ENCODE peak calls at places on chromosomes 12 and 14, in seven cellular contexts. One of them, this sample, is unnamed.

GRCh38 chr12:75784591-75784990 is 247.0 kb downstream of the PHLDA1 start:
- DNase-seq in mesendoderm: no peak
- DNase-seq in mesenchymal stem cell: peak
- DNase-seq in IMR-90: peak
- DNase-seq in neuronal stem cell: no peak
- DNase-seq in H9: no peak
- DNase-seq in H1: no peak
- DNase-seq in this sample: no peak

GRCh38 chr12:53735556-53735955 is 8.3 kb upstream of the CALCOCO1 start:
- DNase-seq in mesendoderm: no peak
- DNase-seq in mesenchymal stem cell: no peak
- DNase-seq in H9: no peak
- DNase-seq in H1: no peak
- DNase-seq in IMR-90: no peak
- DNase-seq in neuronal stem cell: no peak
- DNase-seq in this sample: no peak

GRCh38 chr14:99609245-99610117 is 5.5 kb upstream of the CCDC85C start:
- DNase-seq in mesenchymal stem cell: no peak
- DNase-seq in H9: no peak
- DNase-seq in mesendoderm: no peak
- DNase-seq in H1: no peak
- DNase-seq in IMR-90: peak
- DNase-seq in neuronal stem cell: no peak
- DNase-seq in this sample: no peak

GRCh38 chr14:68664225-68664681 is 128.6 kb downstream of the ZFP36L1 start:
- DNase-seq in mesenchymal stem cell: no peak
- DNase-seq in H9: no peak
- DNase-seq in neuronal stem cell: no peak
- DNase-seq in mesendoderm: no peak
- DNase-seq in H1: peak
- DNase-seq in IMR-90: peak
- DNase-seq in this sample: no peak

GRCh38 chr12:92928431-92928961 is 599 bp downstream of the EEA1 start:
- DNase-seq in mesenchymal stem cell: peak
- DNase-seq in H9: no peak
- DNase-seq in H1: peak
- DNase-seq in neuronal stem cell: no peak
- DNase-seq in IMR-90: no peak
- DNase-seq in mesendoderm: no peak
- DNase-seq in this sample: peak

GRCh38 chr12:66409195-66409871 is 107.0 kb downstream of the HELB start:
- DNase-seq in H1: peak
- DNase-seq in mesenchymal stem cell: peak
- DNase-seq in neuronal stem cell: peak
- DNase-seq in mesendoderm: peak
- DNase-seq in H9: peak
- DNase-seq in IMR-90: peak
- DNase-seq in this sample: peak

GRCh38 chr14:103008126-103008525 is 49.2 kb downstream of the CDC42BPB start:
- DNase-seq in IMR-90: no peak
- DNase-seq in mesendoderm: no peak
- DNase-seq in H1: no peak
- DNase-seq in mesenchymal stem cell: no peak
- DNase-seq in neuronal stem cell: no peak
- DNase-seq in H9: no peak
- DNase-seq in this sample: no peak

GRCh38 chr14:61557854-61558253 is 137.5 kb upstream of the HIF1A start:
- DNase-seq in H9: no peak
- DNase-seq in H1: no peak
- DNase-seq in mesenchymal stem cell: no peak
- DNase-seq in neuronal stem cell: no peak
- DNase-seq in IMR-90: no peak
- DNase-seq in mesendoderm: no peak
- DNase-seq in this sample: no peak

GRCh38 chr14:99876406-99876805 is 83.2 kb downstream of the EML1 start:
- DNase-seq in mesenchymal stem cell: no peak
- DNase-seq in H9: no peak
- DNase-seq in mesendoderm: no peak
- DNase-seq in H1: no peak
- DNase-seq in IMR-90: no peak
- DNase-seq in neuronal stem cell: no peak
- DNase-seq in this sample: no peak

GRCh38 chr14:75879031-75879430 is 102.8 kb downstream of the TGFB3 start:
- DNase-seq in mesenchymal stem cell: peak
- DNase-seq in IMR-90: peak
- DNase-seq in H9: no peak
- DNase-seq in neuronal stem cell: no peak
- DNase-seq in mesendoderm: no peak
- DNase-seq in H1: no peak
- DNase-seq in this sample: no peak

GRCh38 chr12:32821293-32822089 is 65.8 kb upstream of the YARS2 start:
- DNase-seq in IMR-90: no peak
- DNase-seq in neuronal stem cell: no peak
- DNase-seq in mesendoderm: no peak
- DNase-seq in H1: no peak
- DNase-seq in mesenchymal stem cell: peak
- DNase-seq in H9: no peak
- DNase-seq in this sample: peak

GRCh38 chr14:36747411-36748184 is 85.9 kb downstream of the PAX9 start:
- DNase-seq in H1: no peak
- DNase-seq in neuronal stem cell: no peak
- DNase-seq in H9: no peak
- DNase-seq in mesendoderm: peak
- DNase-seq in IMR-90: no peak
- DNase-seq in mesenchymal stem cell: peak
- DNase-seq in this sample: no peak

GRCh38 chr12:26744697-26745440 is 88.1 kb downstream of the ITPR2 start:
- DNase-seq in mesendoderm: no peak
- DNase-seq in neuronal stem cell: no peak
- DNase-seq in IMR-90: no peak
- DNase-seq in mesenchymal stem cell: no peak
- DNase-seq in H9: no peak
- DNase-seq in H1: no peak
- DNase-seq in this sample: peak

GRCh38 chr12:62776575-62776974 is 158.4 kb downstream of the PPM1H start:
- DNase-seq in neuronal stem cell: no peak
- DNase-seq in IMR-90: no peak
- DNase-seq in H9: no peak
- DNase-seq in mesendoderm: no peak
- DNase-seq in H1: no peak
- DNase-seq in mesenchymal stem cell: no peak
- DNase-seq in this sample: no peak

GRCh38 chr12:1496162-1496925 is 98.0 kb downstream of the FBXL14 start:
- DNase-seq in H1: peak
- DNase-seq in IMR-90: peak
- DNase-seq in mesenchymal stem cell: no peak
- DNase-seq in H9: peak
- DNase-seq in neuronal stem cell: no peak
- DNase-seq in mesendoderm: no peak
- DNase-seq in this sample: no peak

GRCh38 chr14:93160353-93160801 is 24.3 kb downstream of the MOAP1 start:
- DNase-seq in mesenchymal stem cell: no peak
- DNase-seq in neuronal stem cell: no peak
- DNase-seq in H1: no peak
- DNase-seq in H9: peak
- DNase-seq in IMR-90: no peak
- DNase-seq in mesendoderm: peak
- DNase-seq in this sample: no peak

GRCh38 chr14:98366429-98366828 is 905.6 kb downstream of the BCL11B start:
- DNase-seq in H1: no peak
- DNase-seq in mesendoderm: no peak
- DNase-seq in H9: no peak
- DNase-seq in neuronal stem cell: no peak
- DNase-seq in mesenchymal stem cell: no peak
- DNase-seq in IMR-90: no peak
- DNase-seq in this sample: no peak

GRCh38 chr14:94041551-94042346 is 15.6 kb downstream of the OTUB2 start:
- DNase-seq in H9: no peak
- DNase-seq in H1: no peak
- DNase-seq in neuronal stem cell: no peak
- DNase-seq in mesenchymal stem cell: peak
- DNase-seq in mesendoderm: no peak
- DNase-seq in IMR-90: peak
- DNase-seq in this sample: no peak

GRCh38 chr12:125098676-125099406 is 33.6 kb downstream of the AACS start:
- DNase-seq in IMR-90: no peak
- DNase-seq in mesendoderm: peak
- DNase-seq in mesenchymal stem cell: no peak
- DNase-seq in H1: no peak
- DNase-seq in neuronal stem cell: no peak
- DNase-seq in H9: no peak
- DNase-seq in this sample: no peak

GRCh38 chr12:124756730-124757129 is 106.9 kb downstream of the SCARB1 start:
- DNase-seq in H1: no peak
- DNase-seq in neuronal stem cell: no peak
- DNase-seq in IMR-90: no peak
- DNase-seq in H9: no peak
- DNase-seq in mesendoderm: no peak
- DNase-seq in mesenchymal stem cell: no peak
- DNase-seq in this sample: no peak

GRCh38 chr12:94676011-94676709 is 25.8 kb upstream of the TMCC3 start:
- DNase-seq in mesenchymal stem cell: no peak
- DNase-seq in H9: no peak
- DNase-seq in IMR-90: no peak
- DNase-seq in neuronal stem cell: no peak
- DNase-seq in mesendoderm: peak
- DNase-seq in H1: no peak
- DNase-seq in this sample: peak

GRCh38 chr12:111175404-111175803 is 193.5 kb downstream of the PHETA1 start:
- DNase-seq in H1: no peak
- DNase-seq in H9: no peak
- DNase-seq in mesendoderm: no peak
- DNase-seq in mesenchymal stem cell: no peak
- DNase-seq in neuronal stem cell: no peak
- DNase-seq in IMR-90: no peak
- DNase-seq in this sample: no peak

GRCh38 chr12:11615481-11615880 is 34.0 kb upstream of the ETV6 start:
- DNase-seq in H1: no peak
- DNase-seq in mesendoderm: no peak
- DNase-seq in H9: no peak
- DNase-seq in mesenchymal stem cell: no peak
- DNase-seq in neuronal stem cell: no peak
- DNase-seq in IMR-90: no peak
- DNase-seq in this sample: no peak
- H2BK5ac ChIP-seq in H1: peak
- H2BK5ac ChIP-seq in mesendoderm: no peak
- H2BK5ac ChIP-seq in H9: no peak
- H2BK5ac ChIP-seq in mesenchymal stem cell: no peak
- H2BK5ac ChIP-seq in neuronal stem cell: no peak
- H2BK5ac ChIP-seq in IMR-90: no peak
- H2BK5ac ChIP-seq in this sample: no peak

GRCh38 chr12:96810057-96810456 is 97.0 kb upstream of the NEDD1 start:
- DNase-seq in H9: peak
- DNase-seq in H1: no peak
- DNase-seq in mesendoderm: peak
- DNase-seq in neuronal stem cell: no peak
- DNase-seq in IMR-90: no peak
- DNase-seq in mesenchymal stem cell: no peak
- DNase-seq in this sample: no peak

GRCh38 chr12:96811083-96811482 is 96.0 kb upstream of the NEDD1 start:
- DNase-seq in mesenchymal stem cell: peak
- DNase-seq in mesendoderm: peak
- DNase-seq in H1: no peak
- DNase-seq in H9: no peak
- DNase-seq in IMR-90: peak
- DNase-seq in neuronal stem cell: no peak
- DNase-seq in this sample: no peak

GRCh38 chr12:96809522-96809921 is 97.5 kb upstream of the NEDD1 start:
- DNase-seq in H9: no peak
- DNase-seq in mesenchymal stem cell: no peak
- DNase-seq in H1: no peak
- DNase-seq in mesendoderm: no peak
- DNase-seq in IMR-90: no peak
- DNase-seq in neuronal stem cell: no peak
- DNase-seq in this sample: no peak

GRCh38 chr12:96812153-96812552 is 94.9 kb upstream of the NEDD1 start:
- DNase-seq in mesendoderm: no peak
- DNase-seq in mesenchymal stem cell: no peak
- DNase-seq in IMR-90: no peak
- DNase-seq in H1: no peak
- DNase-seq in neuronal stem cell: no peak
- DNase-seq in H9: no peak
- DNase-seq in this sample: no peak

GRCh38 chr12:96810477-96810876 is 96.6 kb upstream of the NEDD1 start:
- DNase-seq in IMR-90: no peak
- DNase-seq in neuronal stem cell: no peak
- DNase-seq in mesenchymal stem cell: no peak
- DNase-seq in H1: no peak
- DNase-seq in mesendoderm: no peak
- DNase-seq in H9: no peak
- DNase-seq in this sample: no peak
- H2BK5ac ChIP-seq in IMR-90: no peak
- H2BK5ac ChIP-seq in neuronal stem cell: no peak
- H2BK5ac ChIP-seq in mesenchymal stem cell: no peak
- H2BK5ac ChIP-seq in H1: no peak
- H2BK5ac ChIP-seq in mesendoderm: no peak
- H2BK5ac ChIP-seq in H9: no peak
- H2BK5ac ChIP-seq in this sample: no peak

DNA sequence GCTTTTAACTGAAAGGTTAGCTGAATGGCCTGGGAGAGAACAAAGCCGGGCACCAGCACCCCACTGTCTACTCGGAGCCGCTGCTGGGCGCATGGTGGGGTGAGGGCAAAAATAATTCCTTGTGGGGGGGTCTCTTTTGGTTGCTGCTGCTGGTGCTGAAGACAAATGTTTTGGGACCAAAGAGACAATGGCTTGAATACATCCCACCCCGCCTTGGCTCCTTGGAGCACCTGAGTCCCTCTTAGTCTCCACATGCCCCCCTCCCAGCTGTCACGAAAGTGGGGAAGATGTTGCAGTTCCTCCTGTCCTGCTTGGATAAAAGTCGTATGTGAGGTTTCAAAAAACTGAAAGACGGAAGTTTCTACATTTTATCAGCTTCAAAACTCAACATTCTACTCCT is 85.0 kb downstream of the PIWIL1 start:
- DNase-seq in mesendoderm: no peak
- DNase-seq in H1: no peak
- DNase-seq in IMR-90: no peak
- DNase-seq in H9: no peak
- DNase-seq in mesenchymal stem cell: no peak
- DNase-seq in neuronal stem cell: no peak
- DNase-seq in this sample: no peak
- H2BK5ac ChIP-seq in mesendoderm: no peak
- H2BK5ac ChIP-seq in H1: no peak
- H2BK5ac ChIP-seq in IMR-90: no peak
- H2BK5ac ChIP-seq in H9: no peak
- H2BK5ac ChIP-seq in mesenchymal stem cell: no peak
- H2BK5ac ChIP-seq in neuronal stem cell: no peak
- H2BK5ac ChIP-seq in this sample: no peak

GRCh38 chr12:69241444-69242092 is 2.2 kb downstream of the CPSF6 start:
- DNase-seq in IMR-90: peak
- DNase-seq in H9: no peak
- DNase-seq in neuronal stem cell: no peak
- DNase-seq in mesenchymal stem cell: no peak
- DNase-seq in H1: no peak
- DNase-seq in mesendoderm: no peak
- DNase-seq in this sample: no peak

GRCh38 chr12:69252033-69252432 is 12.7 kb downstream of the CPSF6 start:
- DNase-seq in mesendoderm: peak
- DNase-seq in IMR-90: no peak
- DNase-seq in H9: no peak
- DNase-seq in mesenchymal stem cell: peak
- DNase-seq in neuronal stem cell: no peak
- DNase-seq in H1: no peak
- DNase-seq in this sample: no peak

GRCh38 chr12:69243099-69244084 is 4.0 kb downstream of the CPSF6 start:
- DNase-seq in H1: no peak
- DNase-seq in IMR-90: no peak
- DNase-seq in mesendoderm: no peak
- DNase-seq in neuronal stem cell: no peak
- DNase-seq in H9: no peak
- DNase-seq in mesenchymal stem cell: no peak
- DNase-seq in this sample: no peak

GRCh38 chr12:69247253-69248018 is 8.1 kb downstream of the CPSF6 start:
- DNase-seq in H9: no peak
- DNase-seq in mesendoderm: no peak
- DNase-seq in neuronal stem cell: no peak
- DNase-seq in H1: no peak
- DNase-seq in mesenchymal stem cell: no peak
- DNase-seq in IMR-90: no peak
- DNase-seq in this sample: no peak
- H2BK5ac ChIP-seq in H9: no peak
- H2BK5ac ChIP-seq in mesendoderm: no peak
- H2BK5ac ChIP-seq in neuronal stem cell: no peak
- H2BK5ac ChIP-seq in H1: no peak
- H2BK5ac ChIP-seq in mesenchymal stem cell: no peak
- H2BK5ac ChIP-seq in IMR-90: no peak
- H2BK5ac ChIP-seq in this sample: no peak